ENCODE peak calls at places on chromosomes 6 and 20, in four cellular contexts. R is H9, D is neuronal stem cell, Z is H1. U is an unnamed sample.

GRCh38 chr6:33746036-33746600 is 587 bp downstream of the IP6K3 start:
- DNase-seq in D (no peak), R (peak), Z (peak), U (peak)

GRCh38 chr6:168130168-168130651 is 51.2 kb upstream of the FRMD1 start:
- DNase-seq in R (peak), D (no peak), Z (peak), U (no peak)

GRCh38 chr6:113414511-113414910 is 442.6 kb upstream of the MARCKS start:
- DNase-seq in R (no peak), D (no peak), Z (no peak), U (peak)

GRCh38 chr6:165571068-165571682 is 91.9 kb downstream of the PDE10A start:
- DNase-seq in R (no peak), Z (no peak), D (no peak), U (peak)

GRCh38 chr6:146909886-146910285 is 294.3 kb upstream of the STXBP5 start:
- DNase-seq in Z (no peak), R (no peak), D (no peak), U (no peak)

GRCh38 chr20:45343445-45343866 is 4.8 kb downstream of the SDC4 start:
- DNase-seq in Z (peak), R (no peak), D (no peak), U (no peak)

GRCh38 chr20:14698605-14699373 is 361.4 kb upstream of the FLRT3 start:
- DNase-seq in R (no peak), D (no peak), Z (no peak), U (no peak)

GRCh38 chr20:2397091-2397490 is 16.4 kb downstream of the TGM6 start:
- DNase-seq in R (no peak), Z (no peak), D (no peak), U (no peak)

GRCh38 chr6:55040102-55040848 is 134.0 kb upstream of the HCRTR2 start:
- DNase-seq in R (no peak), Z (no peak), D (no peak), U (peak)

GRCh38 chr6:32244946-32245398 is 21.1 kb upstream of the NOTCH4 start:
- DNase-seq in R (peak), Z (peak), D (peak), U (peak)

GRCh38 chr6:105900120-105900937 is 185.8 kb upstream of the PRDM1 start:
- DNase-seq in D (no peak), R (no peak), Z (no peak), U (peak)

GRCh38 chr6:54267798-54268197 is 40.4 kb upstream of the TINAG start:
- DNase-seq in R (no peak), Z (no peak), D (no peak), U (peak)

GRCh38 chr6:26556263-26557070 is 18.3 kb downstream of the HMGN4 start:
- DNase-seq in Z (peak), R (peak), D (peak), U (peak)

GRCh38 chr6:106591111-106591825 is 38.0 kb downstream of the RTN4IP1 start:
- DNase-seq in Z (no peak), R (no peak), D (no peak), U (peak)

GRCh38 chr6:123716506-123716905 is 79.8 kb upstream of the TRDN start:
- DNase-seq in R (no peak), D (no peak), Z (no peak), U (peak)

GRCh38 chr6:45609141-45609638 is 231.5 kb upstream of the SUPT3H start:
- DNase-seq in D (no peak), Z (no peak), R (no peak), U (peak)

GRCh38 chr20:44005661-44006060 is 91.0 kb downstream of the TOX2 start:
- DNase-seq in D (no peak), Z (no peak), R (no peak), U (no peak)

GRCh38 chr6:88867841-88868558 is 95.4 kb downstream of the RNGTT start:
- DNase-seq in Z (no peak), D (no peak), R (no peak), U (peak)

GRCh38 chr20:4966826-4967751 is 34.2 kb downstream of the SLC23A2 start:
- DNase-seq in R (no peak), Z (no peak), D (no peak), U (peak)

GRCh38 chr20:36097751-36098151 is 56.8 kb upstream of the EPB41L1 start:
- DNase-seq in R (peak), D (no peak), Z (peak), U (no peak)

GRCh38 chr6:149080511-149080910 is 237.0 kb upstream of the TAB2 start:
- DNase-seq in R (no peak), D (no peak), Z (no peak), U (peak)

GRCh38 chr6:157558487-157559200 is 177.7 kb downstream of the ZDHHC14 start:
- DNase-seq in R (no peak), D (no peak), Z (no peak), U (no peak)

GRCh38 chr6:157557541-157557940 is 176.6 kb downstream of the ZDHHC14 start:
- DNase-seq in D (no peak), Z (no peak), R (no peak), U (no peak)

GRCh38 chr6:157556671-157557430 is 175.9 kb downstream of the ZDHHC14 start:
- DNase-seq in R (no peak), Z (no peak), D (no peak), U (no peak)

GRCh38 chr6:157559201-157559756 is 178.3 kb downstream of the ZDHHC14 start:
- DNase-seq in Z (no peak), D (no peak), R (no peak), U (no peak)

GRCh38 chr6:157558049-157558448 is 177.1 kb downstream of the ZDHHC14 start:
- DNase-seq in Z (peak), D (no peak), R (no peak), U (no peak)
- H2BK12ac ChIP-seq in Z (no peak), D (no peak), R (no peak), U (no peak)

DNA sequence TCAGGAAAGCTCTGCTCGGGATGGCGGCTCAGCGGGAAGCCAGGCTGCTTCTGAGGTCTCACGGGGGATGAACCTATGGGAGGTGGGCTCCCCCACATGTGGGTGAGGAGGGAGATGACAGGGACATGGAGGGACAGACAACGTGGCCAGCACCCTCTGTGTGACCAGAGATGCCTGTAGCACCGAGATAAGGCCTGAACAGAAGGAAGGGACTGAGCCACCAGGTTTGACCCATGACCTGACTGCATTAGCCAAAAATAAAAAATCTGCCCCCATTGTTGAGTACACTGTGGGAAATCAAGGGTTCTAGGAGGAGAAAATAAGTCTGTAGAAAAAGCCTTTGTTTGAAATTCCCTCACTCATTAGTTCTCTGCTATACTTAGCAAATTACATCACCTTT is 105.7 kb downstream of the RNASET2 start:
- DNase-seq in R (no peak), Z (no peak), D (no peak), U (no peak)
- H2AK5ac ChIP-seq in R (no peak), Z (no peak), D (peak), U (no peak)

GRCh38 chr6:14848019-14848418 is 397.9 kb upstream of the JARID2 start:
- DNase-seq in Z (no peak), R (no peak), D (no peak), U (no peak)
- H2BK15ac ChIP-seq in Z (no peak), R (no peak), D (no peak), U (no peak)

GRCh38 chr6:150719099-150719767 is 119.5 kb downstream of the PLEKHG1 start:
- DNase-seq in D (no peak), Z (no peak), R (no peak), U (no peak)
- H2BK12ac ChIP-seq in D (no peak), Z (no peak), R (no peak), U (no peak)

GRCh38 chr20:48465271-48465670 is 362.5 kb downstream of the PREX1 start:
- DNase-seq in Z (no peak), D (no peak), R (no peak), U (no peak)

GRCh38 chr20:48461351-48461750 is 366.4 kb downstream of the PREX1 start:
- DNase-seq in D (no peak), Z (no peak), R (no peak), U (no peak)

GRCh38 chr20:48463916-48464315 is 363.9 kb downstream of the PREX1 start:
- DNase-seq in D (no peak), R (no peak), Z (no peak), U (peak)

GRCh38 chr20:48460681-48461080 is 367.1 kb downstream of the PREX1 start:
- DNase-seq in D (no peak), Z (no peak), R (no peak), U (no peak)

DNA sequence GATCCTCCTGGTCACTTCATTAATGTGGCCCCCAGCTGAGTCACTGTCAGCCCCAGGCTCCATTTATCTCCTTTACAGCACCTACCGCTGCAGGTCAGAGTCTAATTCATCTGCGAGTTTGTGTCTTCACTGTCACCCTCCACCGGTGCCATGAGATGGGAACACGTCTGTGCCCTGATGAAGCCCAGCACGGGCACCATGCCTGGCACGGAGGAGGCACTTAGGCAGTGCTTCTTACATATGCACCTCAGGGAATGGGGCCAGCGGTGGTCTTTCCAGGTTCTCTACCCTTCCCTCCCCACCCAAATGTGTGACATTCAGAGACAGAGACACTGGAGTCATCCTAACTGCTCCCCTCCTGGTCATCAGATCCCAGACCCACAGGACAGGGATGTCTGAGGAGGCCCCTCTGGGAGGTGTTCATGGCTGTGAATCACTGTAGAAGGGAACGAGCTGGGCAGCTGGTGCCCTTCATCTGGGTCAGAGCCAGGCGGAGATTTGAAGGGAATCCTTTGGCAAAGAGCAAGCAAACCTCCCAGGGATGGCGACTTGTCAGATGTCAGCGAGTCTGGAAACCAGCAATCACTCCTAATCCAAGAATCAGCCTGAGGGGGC is 364.6 kb downstream of the PREX1 start:
- DNase-seq in D (no peak), R (no peak), Z (no peak), U (no peak)
- H2AK5ac ChIP-seq in D (no peak), R (no peak), Z (no peak), U (no peak)

DNA sequence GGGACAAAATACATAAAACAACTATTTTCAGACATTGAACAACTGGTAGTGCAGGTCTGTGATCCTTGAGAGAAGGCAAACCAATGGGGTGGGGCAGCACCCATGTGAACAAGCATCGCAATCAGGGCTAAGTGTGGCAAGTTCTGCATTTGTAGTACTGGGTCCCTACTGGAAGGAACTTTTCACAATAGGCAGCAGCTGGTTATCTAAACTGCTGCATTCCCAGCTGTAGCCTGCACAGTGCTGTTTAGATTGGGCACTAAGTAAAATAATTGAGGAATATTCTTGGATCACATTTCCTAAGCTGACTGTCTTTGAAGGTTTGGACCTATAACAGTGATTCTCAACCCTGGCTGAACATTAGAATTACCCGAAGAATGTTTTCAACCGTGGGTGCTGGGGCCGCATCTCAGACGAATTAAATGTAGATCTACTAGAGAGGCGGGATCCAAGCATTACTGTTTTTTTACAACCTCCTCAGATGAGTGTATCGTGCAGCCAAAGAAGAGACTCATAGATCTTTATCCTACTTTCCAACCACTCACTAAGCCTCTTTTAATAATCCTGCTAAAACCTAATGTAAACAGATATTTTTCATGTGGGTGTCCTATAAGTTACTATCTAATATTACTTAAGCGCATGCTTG is 12.4 kb upstream of the MAP3K4 start:
- DNase-seq in D (no peak), R (no peak), Z (no peak), U (peak)
- H2BK15ac ChIP-seq in D (no peak), R (no peak), Z (no peak), U (no peak)

DNA sequence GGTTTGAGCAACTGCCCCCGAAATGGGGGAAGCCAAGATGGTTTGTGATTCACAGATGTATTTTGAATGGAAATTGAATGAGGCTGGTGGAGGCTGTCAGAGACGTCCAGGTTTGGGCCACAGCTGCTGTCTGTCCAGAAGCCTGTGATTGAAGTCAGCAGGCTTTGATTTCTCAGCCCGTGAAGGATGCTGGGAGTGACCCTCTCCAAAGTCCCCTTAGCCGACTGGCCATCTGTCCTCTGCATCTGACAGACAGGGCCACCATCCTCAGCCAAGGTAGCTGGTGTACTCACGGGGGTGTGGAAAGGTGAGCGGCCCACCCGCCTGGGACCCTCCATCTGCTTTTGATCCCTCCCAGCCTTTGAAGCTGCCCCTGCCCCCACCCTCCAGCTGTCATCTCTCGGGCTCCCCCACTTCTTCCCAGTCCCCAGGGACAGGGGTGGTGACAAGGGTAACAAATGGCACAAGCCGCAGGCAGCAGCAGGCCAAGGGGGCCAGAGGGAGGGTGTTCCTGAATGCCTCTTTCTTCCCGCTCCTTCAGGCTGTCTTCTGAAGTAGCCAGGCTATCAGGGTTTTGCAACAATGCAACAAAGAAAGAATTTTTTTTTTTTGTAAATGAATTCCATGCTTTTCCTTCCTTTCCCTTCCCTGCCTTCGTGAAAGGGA is 84.4 kb downstream of the EYA2 start:
- DNase-seq in R (no peak), D (no peak), Z (no peak), U (no peak)
- H2BK12ac ChIP-seq in R (no peak), D (no peak), Z (no peak), U (no peak)

U was measured in mesenchymal stem cell.